ENCODE peak calls at places on chromosomes 6 and 20, in eight cellular contexts. X is heart left ventricle; Z is BJ; O is endothelial cell; N is cardiac muscle cell; K is IMR-90; A is glutamatergic neuron; Q is CD4-positive, alpha-beta T cell. U is an unnamed sample.

GRCh38 chr20:25024171-25024570 is 31.6 kb upstream of the APMAP start:
- DNase-seq in X (peak), Z (no peak), O (no peak), N (no peak), K (no peak), A (peak), Q (no peak), U (peak)

GRCh38 chr20:59015812-59016711 is 3.2 kb upstream of the TUBB1 start:
- DNase-seq in X (no peak), Z (no peak), O (no peak), N (peak), K (no peak), A (peak), Q (no peak), U (no peak)

GRCh38 chr6:166515072-166515810 is 71.2 kb downstream of the RAMACL start:
- DNase-seq in X (peak), Z (peak), O (no peak), N (no peak), K (peak), A (peak), Q (no peak), U (no peak)

GRCh38 chr6:108247965-108248536 is 12.8 kb downstream of the SNX3 start:
- DNase-seq in X (no peak), Z (no peak), O (no peak), N (no peak), K (no peak), A (no peak), Q (no peak), U (no peak)

GRCh38 chr6:107179004-107179403 is 63.7 kb upstream of the BEND3 start:
- DNase-seq in X (no peak), Z (no peak), O (no peak), N (no peak), K (peak), A (no peak), Q (no peak), U (no peak)

GRCh38 chr6:53011993-53012392 is 16.9 kb upstream of the GSTA4 start:
- DNase-seq in X (no peak), Z (no peak), O (no peak), N (no peak), K (peak), A (no peak), Q (no peak), U (no peak)

GRCh38 chr6:93304514-93304913 is 114.8 kb downstream of the EPHA7 start:
- DNase-seq in X (no peak), Z (no peak), O (no peak), N (no peak), K (no peak), A (no peak), Q (no peak), U (no peak)

GRCh38 chr6:36666726-36667591 is 11.6 kb upstream of the CDKN1A start:
- DNase-seq in X (peak), Z (peak), O (peak), N (peak), K (peak), A (peak), Q (no peak), U (peak)

GRCh38 chr6:96562886-96563285 is at the start of gene FHL5:
- DNase-seq in X (no peak), Z (no peak), O (no peak), N (no peak), K (no peak), A (no peak), Q (no peak), U (no peak)

GRCh38 chr20:56774873-56775272 is 145.8 kb downstream of the TFAP2C start:
- DNase-seq in X (no peak), Z (no peak), O (no peak), N (no peak), K (no peak), A (no peak), Q (no peak), U (no peak)

GRCh38 chr6:32114853-32115252 is 5.7 kb upstream of the TNXB start:
- DNase-seq in X (peak), Z (peak), O (no peak), N (no peak), K (peak), A (no peak), Q (no peak), U (no peak)

GRCh38 chr6:125792680-125793079 is 1.9 kb downstream of the NCOA7 start:
- DNase-seq in X (no peak), Z (no peak), O (no peak), N (no peak), K (peak), A (no peak), Q (no peak), U (no peak)

GRCh38 chr6:53103993-53104675 is 38.9 kb downstream of the FBXO9 start:
- DNase-seq in X (no peak), Z (no peak), O (no peak), N (peak), K (no peak), A (no peak), Q (no peak), U (no peak)

GRCh38 chr6:79605968-79606764 is 25.0 kb upstream of the SH3BGRL2 start:
- DNase-seq in X (no peak), Z (no peak), O (no peak), N (no peak), K (no peak), A (peak), Q (no peak), U (no peak)

GRCh38 chr20:12927489-12927888 is 81.3 kb upstream of the SPTLC3 start:
- DNase-seq in X (no peak), Z (no peak), O (no peak), N (no peak), K (peak), A (no peak), Q (no peak), U (no peak)

GRCh38 chr6:130600880-130601341 is 226.3 kb upstream of the SMLR1 start:
- DNase-seq in X (no peak), Z (peak), O (no peak), N (no peak), K (peak), A (no peak), Q (no peak), U (no peak)

GRCh38 chr6:24257282-24257681 is 100.6 kb downstream of the DCDC2 start:
- DNase-seq in X (no peak), Z (no peak), O (no peak), N (no peak), K (no peak), A (no peak), Q (no peak), U (no peak)

GRCh38 chr6:1621328-1621701 is 11.6 kb downstream of the FOXC1 start:
- DNase-seq in X (no peak), Z (no peak), O (no peak), N (no peak), K (no peak), A (no peak), Q (no peak), U (no peak)

GRCh38 chr20:4297141-4297826 is 281.9 kb upstream of the RNF24 start:
- DNase-seq in X (no peak), Z (peak), O (no peak), N (no peak), K (peak), A (no peak), Q (no peak), U (no peak)

GRCh38 chr20:44407402-44408184 is 52.1 kb downstream of the HNF4A start:
- DNase-seq in X (no peak), Z (peak), O (no peak), N (no peak), K (peak), A (no peak), Q (no peak), U (no peak)

GRCh38 chr20:61886721-61887658 is 178.7 kb downstream of the TAF4 start:
- DNase-seq in X (no peak), Z (no peak), O (peak), N (peak), K (peak), A (peak), Q (peak), U (no peak)

GRCh38 chr6:98014791-98015201 is 731.8 kb upstream of the MMS22L start:
- DNase-seq in X (no peak), Z (no peak), O (no peak), N (no peak), K (no peak), A (no peak), Q (no peak), U (no peak)

GRCh38 chr20:11880694-11881093 is 37.0 kb upstream of the BTBD3 start:
- DNase-seq in X (no peak), Z (no peak), O (no peak), N (no peak), K (no peak), A (no peak), Q (no peak), U (no peak)

DNA sequence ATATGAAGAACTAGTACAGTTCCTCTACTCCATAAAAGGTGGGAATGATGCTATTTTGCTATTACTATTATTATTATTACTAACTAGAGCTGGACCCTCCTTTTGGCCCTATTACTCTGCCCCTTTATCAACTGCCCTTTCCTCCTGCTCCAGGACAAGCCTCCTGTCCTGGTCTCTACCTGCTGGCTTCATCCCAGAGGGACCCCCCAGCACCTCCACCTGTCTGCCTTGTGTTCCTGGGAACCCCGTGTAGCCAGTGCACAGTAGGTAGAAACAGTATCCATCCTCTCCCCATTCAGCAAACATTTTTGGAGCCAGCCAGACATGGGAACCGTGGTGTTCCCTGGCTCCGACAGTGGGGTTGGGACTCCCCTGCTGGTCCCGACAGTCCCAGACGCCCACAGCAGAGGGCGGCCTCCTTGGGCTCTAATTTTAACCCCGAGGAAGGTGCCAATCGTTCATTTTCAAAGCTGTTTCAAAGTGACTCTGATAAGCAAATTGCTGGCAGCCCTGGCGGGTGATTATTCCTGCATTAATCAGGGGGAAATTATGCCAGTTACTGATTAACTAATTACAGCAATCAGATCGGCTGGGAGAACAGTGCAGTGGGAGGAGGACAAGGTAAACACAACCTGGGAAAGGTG is 44.2 kb upstream of the MDGA1 start:
- DNase-seq in X (peak), Z (no peak), O (peak), N (peak), K (no peak), A (peak), Q (no peak), U (no peak)
- TF ChIP-seq CTCF in X (peak), Z (peak), O (no peak), N (peak), K (no peak), A (no peak), Q (no peak), U (peak)

GRCh38 chr20:36210561-36210960 is 25.7 kb upstream of the AAR2 start:
- DNase-seq in X (no peak), Z (no peak), O (no peak), N (peak), K (no peak), A (no peak), Q (no peak), U (no peak)
- TF ChIP-seq CTCF in X (no peak), Z (no peak), O (no peak), N (peak), K (peak), A (no peak), Q (no peak), U (no peak)

DNA sequence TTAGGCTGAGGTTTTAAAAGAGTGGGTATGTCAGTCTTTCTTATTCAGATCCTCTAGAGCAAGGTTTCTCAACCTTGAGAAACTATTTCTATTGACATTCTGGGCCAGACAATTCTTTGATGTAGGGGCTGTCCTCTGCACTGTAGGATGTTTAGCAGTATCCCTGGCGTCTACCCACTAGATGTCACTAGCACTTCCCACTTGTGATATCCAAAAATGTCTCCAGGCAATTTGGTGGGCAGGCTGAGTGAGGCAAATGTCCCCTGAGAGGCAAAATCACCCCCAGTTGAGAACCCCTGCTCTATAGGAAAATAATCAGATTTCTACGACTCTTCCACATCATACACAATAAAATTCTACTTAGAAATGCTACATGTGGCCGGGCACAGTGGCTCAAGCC is 7.7 kb upstream of the ZKSCAN8 start:
- DNase-seq in X (no peak), Z (no peak), O (peak), N (peak), K (peak), A (no peak), Q (no peak), U (no peak)
- TF ChIP-seq CTCF in X (peak), Z (peak), O (no peak), N (peak), K (peak), A (no peak), Q (peak), U (peak)

DNA sequence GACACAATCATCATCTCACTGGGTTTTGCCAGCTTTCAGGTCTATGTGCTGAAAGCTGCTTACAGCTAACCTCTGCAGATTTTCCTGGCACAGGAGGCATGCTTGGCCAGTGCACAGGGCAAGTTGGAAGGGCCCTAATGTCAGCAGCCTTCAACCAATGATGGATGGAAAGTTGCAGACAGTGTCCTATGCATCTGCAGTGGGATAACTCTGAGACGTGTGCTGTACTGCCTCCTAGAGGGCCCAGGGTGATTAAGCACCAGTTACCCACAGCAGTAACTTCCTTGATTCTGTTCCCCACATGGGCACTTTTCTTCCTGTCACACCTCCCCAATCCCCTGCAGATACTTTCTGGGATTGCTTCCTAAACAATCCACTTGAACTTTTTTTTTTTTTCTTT is 38.6 kb downstream of the OVOL2 start:
- DNase-seq in X (no peak), Z (no peak), O (peak), N (no peak), K (peak), A (no peak), Q (no peak), U (no peak)
- TF ChIP-seq CTCF in X (no peak), Z (peak), O (peak), N (peak), K (peak), A (peak), Q (no peak), U (peak)